ENCODE peak calls at places on chromosomes 3 and 15, in nine cellular contexts. G, Q, L, V, O, Z, P, S and K are unnamed samples.

GRCh38 chr3:171110715-171111114 is 84.2 kb upstream of the SLC2A2 start:
- DNase-seq in G (no peak), Q (no peak), L (no peak), V (no peak), O (no peak), Z (no peak), P (no peak), S (no peak), K (no peak)

GRCh38 chr15:80585544-80586018 is 109.5 kb upstream of the ABHD17C start:
- DNase-seq in G (no peak), Q (no peak), L (no peak), V (no peak), O (no peak), Z (no peak), P (no peak), S (no peak), K (no peak)

GRCh38 chr3:141410861-141411771 is 42.8 kb downstream of the ZBTB38 start:
- DNase-seq in G (no peak), Q (no peak), L (no peak), V (peak), O (no peak), Z (no peak), P (peak), S (no peak), K (peak)

GRCh38 chr3:38446287-38446686 is 7.4 kb upstream of the ACVR2B start:
- DNase-seq in G (no peak), Q (no peak), L (no peak), V (no peak), O (no peak), Z (no peak), P (no peak), S (no peak), K (no peak)

GRCh38 chr15:35092846-35093245 is 7.8 kb upstream of the NANOGP8 start:
- DNase-seq in G (no peak), Q (no peak), L (no peak), V (no peak), O (no peak), Z (no peak), P (no peak), S (no peak), K (no peak)

GRCh38 chr3:30682434-30683155 is 76.2 kb downstream of the TGFBR2 start:
- DNase-seq in G (no peak), Q (no peak), L (no peak), V (no peak), O (peak), Z (no peak), P (no peak), S (no peak), K (no peak)

GRCh38 chr3:30342319-30343060 is 263.9 kb upstream of the TGFBR2 start:
- DNase-seq in G (no peak), Q (no peak), L (no peak), V (no peak), O (peak), Z (no peak), P (peak), S (no peak), K (no peak)

GRCh38 chr15:57227181-57227580 is 149.1 kb upstream of the CGNL1 start:
- DNase-seq in G (no peak), Q (no peak), L (no peak), V (no peak), O (no peak), Z (no peak), P (no peak), S (no peak), K (no peak)

GRCh38 chr3:10007126-10007782 is 19.0 kb upstream of the FANCD2 start:
- DNase-seq in G (no peak), Q (no peak), L (no peak), V (no peak), O (no peak), Z (no peak), P (no peak), S (no peak), K (no peak)

GRCh38 chr15:98689431-98689861 is 41.1 kb downstream of the IGF1R start:
- DNase-seq in G (no peak), Q (no peak), L (no peak), V (no peak), O (peak), Z (no peak), P (peak), S (no peak), K (no peak)

GRCh38 chr3:37543692-37544091 is 318.0 kb upstream of the CTDSPL start:
- DNase-seq in G (no peak), Q (no peak), L (no peak), V (no peak), O (no peak), Z (no peak), P (no peak), S (no peak), K (no peak)

GRCh38 chr15:71456362-71456761 is 341.1 kb downstream of the THSD4 start:
- DNase-seq in G (no peak), Q (no peak), L (no peak), V (no peak), O (no peak), Z (no peak), P (no peak), S (no peak), K (no peak)

GRCh38 chr3:60225848-60226247 is 1025.4 kb downstream of the FHIT start:
- DNase-seq in G (no peak), Q (no peak), L (no peak), V (no peak), O (no peak), Z (no peak), P (no peak), S (no peak), K (no peak)

GRCh38 chr3:18007980-18008379 is 265.5 kb upstream of the TBC1D5 start:
- DNase-seq in G (no peak), Q (no peak), L (no peak), V (no peak), O (peak), Z (no peak), P (no peak), S (no peak), K (no peak)

GRCh38 chr15:56095406-56095805 is 102.0 kb upstream of the NEDD4 start:
- DNase-seq in G (no peak), Q (no peak), L (no peak), V (no peak), O (no peak), Z (no peak), P (no peak), S (no peak), K (no peak)

GRCh38 chr15:80780416-80781221 is 1.4 kb downstream of the CEMIP start:
- DNase-seq in G (peak), Q (no peak), L (peak), V (peak), O (peak), Z (no peak), P (peak), S (peak), K (no peak)

GRCh38 chr15:77026501-77027110 is 31.7 kb downstream of the PSTPIP1 start:
- DNase-seq in G (no peak), Q (no peak), L (peak), V (no peak), O (no peak), Z (no peak), P (no peak), S (no peak), K (no peak)

GRCh38 chr3:186476541-186476940 is 67.6 kb downstream of the CRYGS start:
- DNase-seq in G (no peak), Q (no peak), L (no peak), V (no peak), O (no peak), Z (no peak), P (no peak), S (no peak), K (no peak)

GRCh38 chr3:32655167-32655566 is 29.8 kb upstream of the CNOT10 start:
- DNase-seq in G (no peak), Q (no peak), L (no peak), V (no peak), O (no peak), Z (no peak), P (no peak), S (no peak), K (no peak)

GRCh38 chr3:64327039-64327804 is 102.0 kb upstream of the PRICKLE2 start:
- DNase-seq in G (peak), Q (no peak), L (no peak), V (no peak), O (no peak), Z (no peak), P (no peak), S (no peak), K (no peak)

GRCh38 chr3:157865449-157865862 is 240.8 kb downstream of the SHOX2 start:
- DNase-seq in G (no peak), Q (no peak), L (peak), V (peak), O (peak), Z (no peak), P (no peak), S (peak), K (no peak)

GRCh38 chr15:74432271-74432967 is 1.3 kb downstream of the SEMA7A start:
- DNase-seq in G (no peak), Q (no peak), L (no peak), V (no peak), O (no peak), Z (no peak), P (no peak), S (no peak), K (no peak)

GRCh38 chr15:68885070-68885469 is 45.3 kb upstream of the SPESP1 start:
- DNase-seq in G (no peak), Q (no peak), L (no peak), V (no peak), O (peak), Z (no peak), P (peak), S (no peak), K (no peak)

GRCh38 chr3:179421500-179421899 is 29.8 kb downstream of the GNB4 start:
- DNase-seq in G (no peak), Q (no peak), L (no peak), V (no peak), O (peak), Z (no peak), P (peak), S (no peak), K (no peak)

GRCh38 chr15:33161209-33161608 is 33.3 kb downstream of the FMN1 start:
- DNase-seq in G (no peak), Q (no peak), L (no peak), V (no peak), O (no peak), Z (no peak), P (no peak), S (no peak), K (no peak)

GRCh38 chr3:69313251-69313650 is 72.6 kb downstream of the FRMD4B start:
- DNase-seq in G (no peak), Q (no peak), L (no peak), V (no peak), O (no peak), Z (no peak), P (no peak), S (no peak), K (no peak)

GRCh38 chr15:101310508-101310907 is 15.5 kb upstream of the SNRPA1 start:
- DNase-seq in G (no peak), Q (no peak), L (no peak), V (no peak), O (no peak), Z (no peak), P (no peak), S (no peak), K (no peak)

GRCh38 chr3:13580256-13581023 is 31.5 kb downstream of the FBLN2 start:
- DNase-seq in G (no peak), Q (no peak), L (no peak), V (no peak), O (no peak), Z (no peak), P (no peak), S (no peak), K (no peak)

GRCh38 chr3:178987745-178988144 is 83.9 kb downstream of the ZMAT3 start:
- DNase-seq in G (no peak), Q (no peak), L (no peak), V (no peak), O (no peak), Z (no peak), P (no peak), S (no peak), K (no peak)

GRCh38 chr3:157501863-157502262 is 1.4 kb downstream of the VEPH1 start:
- DNase-seq in G (no peak), Q (no peak), L (no peak), V (no peak), O (no peak), Z (no peak), P (no peak), S (no peak), K (no peak)

GRCh38 chr3:13853978-13854296 is 25.9 kb downstream of the WNT7A start:
- DNase-seq in G (no peak), Q (no peak), L (no peak), V (no peak), O (no peak), Z (no peak), P (peak), S (no peak), K (no peak)

GRCh38 chr15:79815468-79815867 is 81.3 kb downstream of the MTHFS start:
- DNase-seq in G (peak), Q (no peak), L (no peak), V (no peak), O (no peak), Z (no peak), P (no peak), S (no peak), K (no peak)

GRCh38 chr15:50786871-50787270 is 21.4 kb upstream of the SPPL2A start:
- DNase-seq in G (no peak), Q (no peak), L (no peak), V (no peak), O (peak), Z (no peak), P (no peak), S (no peak), K (no peak)